ENCODE peak calls at places on chromosomes 2 and 18, in seven cellular contexts. O, R, A, D, E, K and J are unnamed samples.

GRCh38 chr2:216787851-216788250 is 72.0 kb downstream of the TNP1 start:
- DNase-seq in O (no peak), R (no peak), A (no peak), D (no peak), E (no peak), K (no peak), J (no peak)

GRCh38 chr2:201618744-201619654 is 24.3 kb downstream of the TMEM237 start:
- DNase-seq in O (peak), R (peak), A (peak), D (no peak), E (peak), K (peak), J (peak)

GRCh38 chr2:215983581-215984351 is 29.6 kb downstream of the MREG start:
- DNase-seq in O (no peak), R (no peak), A (no peak), D (no peak), E (no peak), K (no peak), J (no peak)

GRCh38 chr18:74069178-74070050 is 78.2 kb downstream of the FBXO15 start:
- DNase-seq in O (no peak), R (no peak), A (no peak), D (no peak), E (no peak), K (no peak), J (no peak)

GRCh38 chr18:2903006-2903405 is 56.2 kb downstream of the EMILIN2 start:
- DNase-seq in O (peak), R (peak), A (no peak), D (no peak), E (peak), K (peak), J (no peak)

GRCh38 chr2:157404363-157404762 is 39.5 kb downstream of the CYTIP start:
- DNase-seq in O (no peak), R (peak), A (no peak), D (no peak), E (no peak), K (no peak), J (no peak)

GRCh38 chr2:136118819-136119716 is 1.1 kb upstream of the CXCR4 start:
- DNase-seq in O (peak), R (peak), A (peak), D (no peak), E (peak), K (no peak), J (peak)

GRCh38 chr18:13393338-13393737 is 174.8 kb downstream of the LDLRAD4 start:
- DNase-seq in O (no peak), R (no peak), A (no peak), D (no peak), E (no peak), K (no peak), J (peak)

GRCh38 chr18:42064109-42064508 is 109.1 kb downstream of the PIK3C3 start:
- DNase-seq in O (no peak), R (no peak), A (no peak), D (no peak), E (no peak), K (no peak), J (no peak)

GRCh38 chr2:190649798-190650390 is 1.0 kb downstream of the NAB1 start:
- DNase-seq in O (peak), R (no peak), A (peak), D (peak), E (no peak), K (no peak), J (no peak)

GRCh38 chr2:47237375-47238357 is 82.6 kb upstream of the STPG4 start:
- DNase-seq in O (peak), R (no peak), A (no peak), D (no peak), E (peak), K (peak), J (no peak)

GRCh38 chr2:191854385-191855372 is 7.8 kb upstream of the CAVIN2 start:
- DNase-seq in O (no peak), R (no peak), A (no peak), D (no peak), E (no peak), K (no peak), J (no peak)

GRCh38 chr2:75865083-75865482 is 154.4 kb upstream of the GCFC2 start:
- DNase-seq in O (no peak), R (no peak), A (peak), D (no peak), E (no peak), K (no peak), J (no peak)

GRCh38 chr2:12715258-12715865 is 1.4 kb upstream of the TRIB2 start:
- DNase-seq in O (no peak), R (no peak), A (no peak), D (no peak), E (no peak), K (no peak), J (no peak)

GRCh38 chr2:12717191-12717987 is 653 bp downstream of the TRIB2 start:
- DNase-seq in O (peak), R (peak), A (peak), D (peak), E (peak), K (peak), J (no peak)

GRCh38 chr2:12716250-12717190 is at the start of gene TRIB2:
- DNase-seq in O (peak), R (peak), A (peak), D (peak), E (peak), K (peak), J (peak)

GRCh38 chr2:12714391-12715221 is 2.1 kb upstream of the TRIB2 start:
- DNase-seq in O (no peak), R (no peak), A (no peak), D (no peak), E (no peak), K (no peak), J (no peak)

GRCh38 chr2:12715878-12716249 is 872 bp upstream of the TRIB2 start:
- DNase-seq in O (peak), R (peak), A (peak), D (peak), E (peak), K (peak), J (peak)
- TF ChIP-seq CTCF in O (peak), R (peak), A (peak), D (peak), E (peak), K (peak), J (no peak)

DNA sequence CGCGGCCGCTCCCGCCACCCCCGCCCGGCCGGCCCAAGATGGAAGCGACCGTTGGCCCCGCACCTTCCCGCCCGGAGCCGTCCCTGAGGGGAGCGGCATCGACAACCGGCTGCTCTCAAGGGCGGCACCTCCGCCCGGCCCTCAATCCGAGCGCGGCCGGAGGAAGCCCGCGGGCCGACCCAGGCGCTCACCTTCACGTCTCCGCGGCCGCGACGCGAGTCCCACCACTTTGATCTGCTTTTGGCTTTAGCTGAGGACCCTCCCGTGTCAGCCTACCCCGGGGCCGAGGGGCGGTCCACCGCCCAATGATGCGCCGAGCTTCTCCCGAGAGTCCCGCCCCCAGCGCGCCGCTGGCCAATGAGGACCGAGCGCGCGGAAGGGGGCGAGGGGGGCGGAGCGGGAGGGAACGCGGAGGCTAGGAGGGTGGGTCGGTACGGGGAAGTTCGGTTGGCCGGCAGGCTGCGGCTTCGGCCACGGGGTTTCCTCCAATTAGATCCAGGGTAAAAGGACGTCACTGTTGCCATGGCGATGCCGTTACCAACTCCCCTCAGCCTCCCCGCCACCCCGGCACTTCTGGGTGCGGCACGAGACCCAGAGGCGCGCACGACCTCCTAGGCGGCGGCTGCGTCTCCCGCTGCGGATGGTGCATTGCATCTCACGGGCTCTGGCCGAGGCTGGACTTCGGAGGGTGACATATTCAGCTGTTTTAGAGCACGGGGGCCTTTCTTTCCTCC is at the start of gene YWHAQ:
- DNase-seq in O (peak), R (peak), A (peak), D (peak), E (peak), K (peak), J (peak)
- TF ChIP-seq POLR2A in O (peak), R (peak), A (peak), D (peak), E (peak), K (peak), J (peak)

DNA sequence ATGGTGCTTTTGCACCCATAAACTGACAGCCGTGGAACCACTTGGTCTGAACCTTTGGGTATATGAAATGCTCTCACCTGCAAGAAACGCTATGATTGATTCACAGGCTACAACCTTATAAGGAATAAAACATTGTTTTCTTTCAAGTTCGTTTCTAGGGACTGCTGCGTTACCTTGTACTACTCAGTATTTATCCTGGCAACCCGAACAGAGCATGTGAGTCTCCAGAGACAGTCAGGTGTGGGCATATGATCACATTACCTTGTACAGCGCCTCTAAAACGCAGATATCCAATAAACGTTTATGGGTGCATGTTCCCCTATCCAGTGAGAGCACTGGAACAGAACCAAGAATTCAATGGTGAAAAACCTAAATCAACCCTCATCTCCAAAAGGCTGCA is 1.7 kb downstream of the CCBE1 start:
- DNase-seq in O (no peak), R (no peak), A (no peak), D (no peak), E (no peak), K (no peak), J (no peak)
- H3K4me3 ChIP-seq in O (no peak), R (no peak), A (peak), D (peak), E (no peak), K (peak), J (no peak)

GRCh38 chr2:180983468-180984388 is 3.3 kb downstream of the UBE2E3 start:
- DNase-seq in O (peak), R (peak), A (peak), D (peak), E (no peak), K (no peak), J (no peak)
- TF ChIP-seq CTCF in O (no peak), R (peak), A (peak), D (peak), E (peak), K (no peak), J (no peak)

GRCh38 chr18:67516432-67517223 is at the start of gene DSEL:
- DNase-seq in O (peak), R (peak), A (peak), D (peak), E (peak), K (peak), J (peak)
- TF ChIP-seq POLR2A in O (peak), R (no peak), A (peak), D (peak), E (peak), K (peak), J (no peak)

GRCh38 chr2:233853353-233853752 is 982 bp downstream of the HJURP start:
- DNase-seq in O (no peak), R (peak), A (no peak), D (peak), E (no peak), K (no peak), J (no peak)
- H3K4me3 ChIP-seq in O (no peak), R (peak), A (no peak), D (peak), E (peak), K (no peak), J (no peak)

GRCh38 chr2:45024600-45025291 is 15.5 kb upstream of the SIX2 start:
- DNase-seq in O (peak), R (no peak), A (no peak), D (peak), E (no peak), K (no peak), J (peak)
- TF ChIP-seq CTCF in O (no peak), R (no peak), A (no peak), D (peak), E (no peak), K (no peak), J (no peak)

DNA sequence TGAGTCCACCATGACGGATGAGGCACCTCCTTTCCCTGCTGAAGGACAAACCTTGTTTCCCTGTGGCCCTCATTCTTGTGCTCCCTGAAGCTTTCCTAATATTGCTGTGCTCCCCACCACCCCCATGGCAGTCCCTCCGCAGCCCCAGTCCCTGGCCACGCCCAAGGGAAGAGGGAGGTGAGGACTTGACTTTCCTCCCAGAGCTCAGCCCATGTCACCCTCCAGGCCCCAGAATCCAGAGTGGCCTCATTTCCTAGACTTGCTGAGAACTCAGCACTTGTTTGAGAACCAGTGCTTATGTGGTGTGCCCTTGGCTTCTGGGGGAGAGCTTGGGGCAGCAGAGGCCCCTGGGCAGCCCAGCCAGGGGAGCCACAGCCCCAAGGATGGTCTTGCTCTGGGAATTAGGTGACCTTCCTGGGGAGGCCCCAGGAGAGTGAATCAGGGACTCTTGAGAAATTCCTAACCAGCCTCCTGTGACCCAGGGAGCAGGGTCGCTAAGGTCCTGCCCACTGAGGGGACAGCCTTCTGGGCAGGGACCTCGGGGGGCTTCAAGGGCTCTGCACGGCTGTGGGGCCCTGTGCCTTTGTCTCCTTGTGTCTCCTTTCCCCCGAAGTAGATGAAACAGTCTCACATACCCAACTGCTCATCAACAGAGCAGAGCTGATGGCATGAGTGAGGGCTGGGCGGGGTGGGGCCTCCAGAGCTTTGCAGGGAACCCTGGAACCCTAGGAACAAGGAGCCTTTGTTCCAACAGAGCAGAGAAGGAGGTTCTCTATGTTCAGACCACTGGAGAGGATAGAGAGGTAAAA is 27.9 kb downstream of the PSD4 start:
- DNase-seq in O (no peak), R (no peak), A (no peak), D (no peak), E (no peak), K (no peak), J (no peak)
- TF ChIP-seq POLR2A in O (no peak), R (no peak), A (no peak), D (no peak), E (no peak), K (no peak), J (no peak)